ENCODE peak calls at places on chromosomes 6 and 20, in nine cellular contexts. One of them, this sample, is unnamed.

GRCh38 chr20:61657719-61658377 is 405.8 kb downstream of the CDH4 start:
- DNase-seq in ovary: no peak
- DNase-seq in AG09309: no peak
- DNase-seq in body of pancreas: no peak
- DNase-seq in suprapubic skin: no peak
- DNase-seq in right atrium auricular region: no peak
- DNase-seq in AG04449: no peak
- DNase-seq in WTC11: no peak
- DNase-seq in GM10248: no peak
- DNase-seq in this sample: no peak

GRCh38 chr6:133099573-133099972 is 141.6 kb upstream of the EYA4 start:
- DNase-seq in body of pancreas: no peak
- DNase-seq in AG04449: peak
- DNase-seq in GM10248: no peak
- DNase-seq in suprapubic skin: no peak
- DNase-seq in WTC11: no peak
- DNase-seq in AG09309: peak
- DNase-seq in ovary: no peak
- DNase-seq in right atrium auricular region: no peak
- DNase-seq in this sample: peak

GRCh38 chr6:15499125-15499524 is 163.7 kb downstream of the DTNBP1 start:
- DNase-seq in body of pancreas: peak
- DNase-seq in AG04449: no peak
- DNase-seq in AG09309: no peak
- DNase-seq in GM10248: no peak
- DNase-seq in ovary: no peak
- DNase-seq in right atrium auricular region: no peak
- DNase-seq in WTC11: no peak
- DNase-seq in suprapubic skin: peak
- DNase-seq in this sample: no peak

GRCh38 chr6:118680452-118681095 is 29.2 kb upstream of the CEP85L start:
- DNase-seq in AG09309: no peak
- DNase-seq in right atrium auricular region: no peak
- DNase-seq in body of pancreas: no peak
- DNase-seq in WTC11: no peak
- DNase-seq in GM10248: no peak
- DNase-seq in AG04449: no peak
- DNase-seq in suprapubic skin: no peak
- DNase-seq in ovary: no peak
- DNase-seq in this sample: no peak

GRCh38 chr6:36073587-36073986 is 46.0 kb downstream of the MAPK14 start:
- DNase-seq in WTC11: no peak
- DNase-seq in right atrium auricular region: no peak
- DNase-seq in AG09309: no peak
- DNase-seq in body of pancreas: no peak
- DNase-seq in suprapubic skin: no peak
- DNase-seq in AG04449: no peak
- DNase-seq in GM10248: no peak
- DNase-seq in ovary: no peak
- DNase-seq in this sample: no peak

GRCh38 chr20:55880361-55880760 is 125.0 kb downstream of the CBLN4 start:
- DNase-seq in right atrium auricular region: no peak
- DNase-seq in body of pancreas: peak
- DNase-seq in AG09309: no peak
- DNase-seq in suprapubic skin: no peak
- DNase-seq in GM10248: no peak
- DNase-seq in WTC11: no peak
- DNase-seq in ovary: no peak
- DNase-seq in AG04449: no peak
- DNase-seq in this sample: no peak

GRCh38 chr6:100175814-100176275 is 181.8 kb upstream of the MCHR2 start:
- DNase-seq in AG04449: peak
- DNase-seq in suprapubic skin: no peak
- DNase-seq in body of pancreas: peak
- DNase-seq in GM10248: no peak
- DNase-seq in WTC11: no peak
- DNase-seq in right atrium auricular region: no peak
- DNase-seq in ovary: no peak
- DNase-seq in AG09309: peak
- DNase-seq in this sample: peak

GRCh38 chr6:112933947-112934346 is 586.8 kb downstream of the RFPL4B start:
- DNase-seq in ovary: no peak
- DNase-seq in suprapubic skin: no peak
- DNase-seq in body of pancreas: no peak
- DNase-seq in AG04449: no peak
- DNase-seq in GM10248: no peak
- DNase-seq in WTC11: no peak
- DNase-seq in AG09309: no peak
- DNase-seq in right atrium auricular region: no peak
- DNase-seq in this sample: no peak

GRCh38 chr6:156175971-156176421 is 601.2 kb upstream of the ARID1B start:
- DNase-seq in GM10248: no peak
- DNase-seq in ovary: no peak
- DNase-seq in right atrium auricular region: no peak
- DNase-seq in suprapubic skin: no peak
- DNase-seq in AG04449: no peak
- DNase-seq in body of pancreas: peak
- DNase-seq in AG09309: no peak
- DNase-seq in WTC11: peak
- DNase-seq in this sample: no peak

GRCh38 chr6:148973809-148974208 is 227.0 kb downstream of the UST start:
- DNase-seq in ovary: no peak
- DNase-seq in WTC11: no peak
- DNase-seq in suprapubic skin: no peak
- DNase-seq in AG04449: no peak
- DNase-seq in right atrium auricular region: no peak
- DNase-seq in body of pancreas: no peak
- DNase-seq in AG09309: no peak
- DNase-seq in GM10248: no peak
- DNase-seq in this sample: no peak

GRCh38 chr6:3138341-3138740 is 19.0 kb downstream of the TUBB2A start:
- DNase-seq in WTC11: no peak
- DNase-seq in GM10248: no peak
- DNase-seq in AG09309: peak
- DNase-seq in ovary: no peak
- DNase-seq in body of pancreas: no peak
- DNase-seq in AG04449: no peak
- DNase-seq in suprapubic skin: no peak
- DNase-seq in right atrium auricular region: no peak
- DNase-seq in this sample: no peak

GRCh38 chr6:151699719-151700118 is 107.8 kb upstream of the ESR1 start:
- DNase-seq in ovary: no peak
- DNase-seq in WTC11: no peak
- DNase-seq in suprapubic skin: no peak
- DNase-seq in GM10248: no peak
- DNase-seq in AG04449: no peak
- DNase-seq in body of pancreas: no peak
- DNase-seq in right atrium auricular region: no peak
- DNase-seq in AG09309: no peak
- DNase-seq in this sample: no peak

GRCh38 chr20:348972-349841 is 2.3 kb downstream of the NRSN2 start:
- DNase-seq in WTC11: no peak
- DNase-seq in GM10248: no peak
- DNase-seq in AG04449: no peak
- DNase-seq in body of pancreas: no peak
- DNase-seq in ovary: peak
- DNase-seq in AG09309: no peak
- DNase-seq in suprapubic skin: no peak
- DNase-seq in right atrium auricular region: no peak
- DNase-seq in this sample: no peak

GRCh38 chr20:33791959-33792597 is 19.1 kb upstream of the CHMP4B start:
- DNase-seq in GM10248: peak
- DNase-seq in right atrium auricular region: no peak
- DNase-seq in AG09309: no peak
- DNase-seq in suprapubic skin: no peak
- DNase-seq in AG04449: no peak
- DNase-seq in ovary: no peak
- DNase-seq in WTC11: peak
- DNase-seq in body of pancreas: peak
- DNase-seq in this sample: no peak

GRCh38 chr6:11538049-11538798 is 675 bp downstream of the TMEM170B start:
- DNase-seq in right atrium auricular region: no peak
- DNase-seq in WTC11: peak
- DNase-seq in GM10248: peak
- DNase-seq in AG04449: no peak
- DNase-seq in AG09309: no peak
- DNase-seq in body of pancreas: peak
- DNase-seq in suprapubic skin: no peak
- DNase-seq in ovary: peak
- DNase-seq in this sample: no peak

GRCh38 chr6:39193201-39193791 is 36.0 kb downstream of the KCNK5 start:
- DNase-seq in body of pancreas: no peak
- DNase-seq in AG09309: no peak
- DNase-seq in right atrium auricular region: no peak
- DNase-seq in WTC11: no peak
- DNase-seq in AG04449: no peak
- DNase-seq in suprapubic skin: no peak
- DNase-seq in GM10248: no peak
- DNase-seq in ovary: no peak
- DNase-seq in this sample: no peak

GRCh38 chr6:119493980-119494379 is 144.4 kb upstream of the MAN1A1 start:
- DNase-seq in suprapubic skin: no peak
- DNase-seq in ovary: no peak
- DNase-seq in right atrium auricular region: no peak
- DNase-seq in AG04449: no peak
- DNase-seq in WTC11: no peak
- DNase-seq in body of pancreas: peak
- DNase-seq in GM10248: no peak
- DNase-seq in AG09309: no peak
- DNase-seq in this sample: no peak

GRCh38 chr6:52293067-52293466 is 8.5 kb upstream of the MCM3 start:
- DNase-seq in GM10248: no peak
- DNase-seq in AG09309: no peak
- DNase-seq in ovary: no peak
- DNase-seq in body of pancreas: peak
- DNase-seq in AG04449: no peak
- DNase-seq in suprapubic skin: no peak
- DNase-seq in WTC11: no peak
- DNase-seq in right atrium auricular region: no peak
- DNase-seq in this sample: no peak

GRCh38 chr6:4059115-4059777 is 19.7 kb downstream of the FAM217A start:
- DNase-seq in AG04449: peak
- DNase-seq in WTC11: no peak
- DNase-seq in right atrium auricular region: no peak
- DNase-seq in body of pancreas: no peak
- DNase-seq in GM10248: no peak
- DNase-seq in suprapubic skin: no peak
- DNase-seq in AG09309: peak
- DNase-seq in ovary: no peak
- DNase-seq in this sample: no peak

GRCh38 chr20:62321521-62321948 is 18.7 kb downstream of the ADRM1 start:
- DNase-seq in ovary: no peak
- DNase-seq in WTC11: peak
- DNase-seq in AG09309: no peak
- DNase-seq in suprapubic skin: no peak
- DNase-seq in AG04449: no peak
- DNase-seq in GM10248: peak
- DNase-seq in right atrium auricular region: no peak
- DNase-seq in body of pancreas: no peak
- DNase-seq in this sample: no peak

GRCh38 chr20:62618622-62619529 is 23.4 kb upstream of the SLCO4A1 start:
- DNase-seq in WTC11: peak
- DNase-seq in GM10248: peak
- DNase-seq in AG09309: no peak
- DNase-seq in suprapubic skin: no peak
- DNase-seq in ovary: no peak
- DNase-seq in body of pancreas: no peak
- DNase-seq in right atrium auricular region: no peak
- DNase-seq in AG04449: no peak
- DNase-seq in this sample: no peak

GRCh38 chr20:57025261-57025660 is 241.2 kb downstream of the BMP7 start:
- DNase-seq in suprapubic skin: no peak
- DNase-seq in right atrium auricular region: no peak
- DNase-seq in body of pancreas: no peak
- DNase-seq in AG09309: no peak
- DNase-seq in WTC11: no peak
- DNase-seq in ovary: no peak
- DNase-seq in GM10248: no peak
- DNase-seq in AG04449: no peak
- DNase-seq in this sample: no peak

GRCh38 chr6:107866606-107867301 is 42.6 kb upstream of the SCML4 start:
- DNase-seq in body of pancreas: no peak
- DNase-seq in AG04449: no peak
- DNase-seq in WTC11: no peak
- DNase-seq in right atrium auricular region: no peak
- DNase-seq in suprapubic skin: no peak
- DNase-seq in GM10248: peak
- DNase-seq in AG09309: no peak
- DNase-seq in ovary: no peak
- DNase-seq in this sample: no peak
- TF ChIP-seq CTCF in body of pancreas: peak
- TF ChIP-seq CTCF in AG04449: peak
- TF ChIP-seq CTCF in WTC11: no peak
- TF ChIP-seq CTCF in right atrium auricular region: peak
- TF ChIP-seq CTCF in suprapubic skin: peak
- TF ChIP-seq CTCF in GM10248: peak
- TF ChIP-seq CTCF in AG09309: peak
- TF ChIP-seq CTCF in ovary: no peak
- TF ChIP-seq CTCF in this sample: peak

GRCh38 chr6:126767741-126768140 is 350.7 kb upstream of the RSPO3 start:
- DNase-seq in suprapubic skin: no peak
- DNase-seq in AG04449: no peak
- DNase-seq in GM10248: no peak
- DNase-seq in AG09309: no peak
- DNase-seq in body of pancreas: no peak
- DNase-seq in WTC11: no peak
- DNase-seq in right atrium auricular region: no peak
- DNase-seq in ovary: no peak
- DNase-seq in this sample: no peak
- TF ChIP-seq CTCF in suprapubic skin: no peak
- TF ChIP-seq CTCF in AG04449: no peak
- TF ChIP-seq CTCF in GM10248: no peak
- TF ChIP-seq CTCF in AG09309: no peak
- TF ChIP-seq CTCF in body of pancreas: no peak
- TF ChIP-seq CTCF in WTC11: no peak
- TF ChIP-seq CTCF in right atrium auricular region: no peak
- TF ChIP-seq CTCF in ovary: no peak
- TF ChIP-seq CTCF in this sample: no peak

DNA sequence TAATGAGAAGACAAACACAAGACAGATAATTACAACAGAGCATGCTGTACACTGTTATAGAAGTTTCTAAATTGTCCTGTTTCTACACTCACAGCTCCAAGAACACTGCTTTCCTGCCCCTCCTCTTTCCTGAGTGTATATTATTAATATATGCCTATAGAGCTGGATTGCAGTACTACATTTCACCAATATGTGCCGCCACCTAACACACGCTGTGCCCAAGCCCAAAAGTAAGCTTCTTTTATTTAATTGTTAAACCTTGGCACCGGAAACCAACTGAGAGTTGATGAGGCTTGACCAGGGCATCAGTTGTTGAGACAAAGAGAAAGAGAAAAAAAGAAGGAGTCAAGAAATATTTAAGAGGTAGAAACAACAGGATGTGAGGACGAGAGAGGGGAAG is 16.0 kb upstream of the PTPRT start:
- DNase-seq in right atrium auricular region: no peak
- DNase-seq in ovary: no peak
- DNase-seq in body of pancreas: no peak
- DNase-seq in GM10248: no peak
- DNase-seq in suprapubic skin: no peak
- DNase-seq in AG09309: no peak
- DNase-seq in WTC11: no peak
- DNase-seq in AG04449: no peak
- DNase-seq in this sample: no peak
- TF ChIP-seq CTCF in right atrium auricular region: no peak
- TF ChIP-seq CTCF in ovary: no peak
- TF ChIP-seq CTCF in body of pancreas: no peak
- TF ChIP-seq CTCF in GM10248: no peak
- TF ChIP-seq CTCF in suprapubic skin: no peak
- TF ChIP-seq CTCF in AG09309: no peak
- TF ChIP-seq CTCF in WTC11: peak
- TF ChIP-seq CTCF in AG04449: no peak
- TF ChIP-seq CTCF in this sample: no peak

GRCh38 chr6:127547909-127548649 is 28.9 kb upstream of the C6orf58 start:
- DNase-seq in suprapubic skin: no peak
- DNase-seq in body of pancreas: no peak
- DNase-seq in GM10248: no peak
- DNase-seq in AG09309: no peak
- DNase-seq in right atrium auricular region: no peak
- DNase-seq in WTC11: no peak
- DNase-seq in ovary: no peak
- DNase-seq in AG04449: no peak
- DNase-seq in this sample: no peak
- TF ChIP-seq CTCF in suprapubic skin: no peak
- TF ChIP-seq CTCF in body of pancreas: no peak
- TF ChIP-seq CTCF in GM10248: no peak
- TF ChIP-seq CTCF in AG09309: no peak
- TF ChIP-seq CTCF in right atrium auricular region: peak
- TF ChIP-seq CTCF in WTC11: no peak
- TF ChIP-seq CTCF in ovary: no peak
- TF ChIP-seq CTCF in AG04449: peak
- TF ChIP-seq CTCF in this sample: peak